ENCODE peak calls at places on chromosome 1, in six cellular contexts. One of them, this sample, is unnamed.

GRCh38 chr1:193310569-193310968 is 124.2 kb upstream of the B3GALT2 start:
- DNase-seq in AG09309: no peak
- DNase-seq in CD4-positive, alpha-beta T cell: no peak
- DNase-seq in psoas muscle: no peak
- DNase-seq in progenitor cell of endocrine pancreas: no peak
- DNase-seq in right lobe of liver: no peak
- DNase-seq in this sample: no peak

GRCh38 chr1:116825735-116826438 is 71.7 kb downstream of the CD2 start:
- DNase-seq in AG09309: no peak
- DNase-seq in CD4-positive, alpha-beta T cell: no peak
- DNase-seq in psoas muscle: no peak
- DNase-seq in progenitor cell of endocrine pancreas: no peak
- DNase-seq in right lobe of liver: no peak
- DNase-seq in this sample: no peak

GRCh38 chr1:119729044-119729443 is 17.3 kb downstream of the PHGDH start:
- DNase-seq in AG09309: no peak
- DNase-seq in CD4-positive, alpha-beta T cell: no peak
- DNase-seq in psoas muscle: no peak
- DNase-seq in progenitor cell of endocrine pancreas: no peak
- DNase-seq in right lobe of liver: peak
- DNase-seq in this sample: no peak

GRCh38 chr1:158067651-158068050 is 74.2 kb downstream of the KIRREL1 start:
- DNase-seq in AG09309: peak
- DNase-seq in CD4-positive, alpha-beta T cell: no peak
- DNase-seq in psoas muscle: peak
- DNase-seq in progenitor cell of endocrine pancreas: no peak
- DNase-seq in right lobe of liver: no peak
- DNase-seq in this sample: peak

GRCh38 chr1:53583021-53583902 is 124.1 kb downstream of the DMRTB1 start:
- DNase-seq in AG09309: peak
- DNase-seq in CD4-positive, alpha-beta T cell: no peak
- DNase-seq in psoas muscle: no peak
- DNase-seq in progenitor cell of endocrine pancreas: no peak
- DNase-seq in right lobe of liver: no peak
- DNase-seq in this sample: peak

GRCh38 chr1:21887796-21888195 is 49.3 kb downstream of the HSPG2 start:
- DNase-seq in AG09309: no peak
- DNase-seq in CD4-positive, alpha-beta T cell: no peak
- DNase-seq in psoas muscle: no peak
- DNase-seq in progenitor cell of endocrine pancreas: no peak
- DNase-seq in right lobe of liver: peak
- DNase-seq in this sample: no peak

GRCh38 chr1:226814751-226815496 is 55.5 kb upstream of the PSEN2 start:
- DNase-seq in AG09309: peak
- DNase-seq in CD4-positive, alpha-beta T cell: no peak
- DNase-seq in psoas muscle: peak
- DNase-seq in progenitor cell of endocrine pancreas: no peak
- DNase-seq in right lobe of liver: no peak
- DNase-seq in this sample: peak

GRCh38 chr1:110498270-110498669 is 20.7 kb downstream of the KCNA10 start:
- DNase-seq in AG09309: no peak
- DNase-seq in CD4-positive, alpha-beta T cell: no peak
- DNase-seq in psoas muscle: no peak
- DNase-seq in progenitor cell of endocrine pancreas: no peak
- DNase-seq in right lobe of liver: no peak
- DNase-seq in this sample: no peak

GRCh38 chr1:228158690-228159665 is 6.6 kb upstream of the IBA57 start:
- DNase-seq in AG09309: no peak
- DNase-seq in CD4-positive, alpha-beta T cell: no peak
- DNase-seq in psoas muscle: no peak
- DNase-seq in progenitor cell of endocrine pancreas: no peak
- DNase-seq in right lobe of liver: no peak
- DNase-seq in this sample: no peak

GRCh38 chr1:181134543-181135461 is 46.3 kb downstream of the IER5 start:
- DNase-seq in AG09309: no peak
- DNase-seq in CD4-positive, alpha-beta T cell: peak
- DNase-seq in psoas muscle: no peak
- DNase-seq in progenitor cell of endocrine pancreas: no peak
- DNase-seq in right lobe of liver: no peak
- DNase-seq in this sample: peak

DNA sequence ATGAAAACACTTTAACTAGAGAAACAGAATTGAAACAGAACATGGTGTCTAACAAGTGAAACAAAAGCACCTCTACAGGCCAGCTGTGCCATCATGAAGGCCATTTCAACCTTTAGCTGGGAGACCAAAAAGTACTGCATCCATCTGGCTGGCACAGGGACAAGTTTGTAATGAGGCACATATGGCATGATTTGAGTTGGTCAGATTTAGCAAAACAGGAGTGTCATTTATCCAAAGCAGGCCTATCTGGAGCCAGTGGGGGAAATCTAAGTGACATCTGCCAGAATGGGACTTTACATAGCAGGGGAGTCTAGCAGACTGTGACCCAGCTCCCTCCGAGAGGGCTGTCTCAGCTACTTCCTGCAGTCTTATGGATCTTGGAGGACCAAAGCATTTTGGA is 51.9 kb downstream of the DNTTIP2 start:
- DNase-seq in AG09309: no peak
- DNase-seq in CD4-positive, alpha-beta T cell: no peak
- DNase-seq in psoas muscle: no peak
- DNase-seq in progenitor cell of endocrine pancreas: no peak
- DNase-seq in right lobe of liver: no peak
- DNase-seq in this sample: peak
- TF ChIP-seq CTCF in AG09309: no peak
- TF ChIP-seq CTCF in CD4-positive, alpha-beta T cell: no peak
- TF ChIP-seq CTCF in psoas muscle: no peak
- TF ChIP-seq CTCF in progenitor cell of endocrine pancreas: no peak
- TF ChIP-seq CTCF in right lobe of liver: no peak
- TF ChIP-seq CTCF in this sample: no peak

GRCh38 chr1:173433927-173434326 is 43.2 kb upstream of the PRDX6 start:
- DNase-seq in AG09309: no peak
- DNase-seq in CD4-positive, alpha-beta T cell: no peak
- DNase-seq in psoas muscle: no peak
- DNase-seq in progenitor cell of endocrine pancreas: no peak
- DNase-seq in right lobe of liver: no peak
- DNase-seq in this sample: no peak
- TF ChIP-seq CTCF in AG09309: no peak
- TF ChIP-seq CTCF in CD4-positive, alpha-beta T cell: no peak
- TF ChIP-seq CTCF in psoas muscle: no peak
- TF ChIP-seq CTCF in progenitor cell of endocrine pancreas: no peak
- TF ChIP-seq CTCF in right lobe of liver: no peak
- TF ChIP-seq CTCF in this sample: no peak

DNA sequence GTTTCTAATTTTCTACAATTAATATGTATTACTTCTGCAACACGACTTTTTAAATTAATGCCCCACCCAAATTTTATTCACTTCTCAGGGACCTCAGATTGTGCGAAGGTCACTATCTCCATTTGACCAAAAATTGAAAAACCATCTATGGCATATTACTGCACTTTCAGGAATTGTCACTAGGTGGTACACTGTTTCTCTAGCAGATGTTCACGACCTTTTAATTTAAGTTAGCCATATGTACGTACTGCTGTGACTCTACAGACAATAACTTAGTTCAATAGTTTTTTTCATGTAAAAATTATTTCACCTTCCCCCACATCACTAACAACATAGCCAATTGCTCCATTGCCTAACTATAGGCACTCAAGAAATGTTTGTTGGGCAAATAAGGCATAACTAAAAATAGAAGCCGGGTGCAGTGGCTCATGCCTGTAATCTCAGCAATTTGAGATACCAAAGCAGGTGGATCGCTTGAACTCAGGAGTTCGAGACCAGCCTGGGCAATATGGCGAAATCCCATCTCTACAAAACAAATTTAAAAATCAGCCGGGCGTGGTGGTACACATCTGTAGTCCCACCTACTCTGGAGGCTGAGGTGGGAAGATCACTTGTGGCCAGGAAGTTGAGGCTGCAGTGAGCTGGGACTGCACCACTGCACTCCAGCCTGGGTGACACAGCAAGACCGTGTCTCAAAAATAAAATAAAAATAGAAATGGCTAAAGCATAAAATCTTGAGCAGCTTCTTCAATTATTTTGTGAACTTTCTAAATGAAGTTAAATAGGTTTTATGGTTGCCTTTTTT is 75.7 kb upstream of the PKN2 start:
- DNase-seq in AG09309: no peak
- DNase-seq in CD4-positive, alpha-beta T cell: no peak
- DNase-seq in psoas muscle: no peak
- DNase-seq in progenitor cell of endocrine pancreas: no peak
- DNase-seq in right lobe of liver: no peak
- DNase-seq in this sample: peak
- TF ChIP-seq CTCF in AG09309: peak
- TF ChIP-seq CTCF in CD4-positive, alpha-beta T cell: peak
- TF ChIP-seq CTCF in psoas muscle: no peak
- TF ChIP-seq CTCF in progenitor cell of endocrine pancreas: peak
- TF ChIP-seq CTCF in right lobe of liver: peak
- TF ChIP-seq CTCF in this sample: peak

DNA sequence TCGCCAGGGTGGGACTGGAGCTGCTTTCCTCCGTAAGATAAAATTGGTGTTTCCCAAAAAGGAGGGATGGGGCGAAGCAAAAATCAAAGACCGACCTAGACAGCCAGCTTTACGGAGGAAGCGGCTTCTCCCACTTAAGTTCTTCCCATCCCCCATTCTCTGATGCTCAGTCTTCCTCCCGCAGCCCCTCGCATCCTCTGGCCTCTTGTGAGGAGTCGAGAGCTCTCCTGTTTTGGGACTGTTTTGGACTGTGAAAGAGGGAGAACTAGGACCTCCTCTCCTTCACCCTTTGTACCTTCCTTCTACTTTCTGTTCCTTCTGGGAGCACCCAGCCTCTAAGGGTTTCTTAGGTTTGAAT is 633 bp downstream of the CTTNBP2NL start:
- DNase-seq in AG09309: no peak
- DNase-seq in CD4-positive, alpha-beta T cell: no peak
- DNase-seq in psoas muscle: no peak
- DNase-seq in progenitor cell of endocrine pancreas: no peak
- DNase-seq in right lobe of liver: no peak
- DNase-seq in this sample: no peak
- TF ChIP-seq CTCF in AG09309: no peak
- TF ChIP-seq CTCF in CD4-positive, alpha-beta T cell: no peak
- TF ChIP-seq CTCF in psoas muscle: no peak
- TF ChIP-seq CTCF in progenitor cell of endocrine pancreas: no peak
- TF ChIP-seq CTCF in right lobe of liver: no peak
- TF ChIP-seq CTCF in this sample: no peak

GRCh38 chr1:203645996-203646395 is 19.4 kb downstream of the ATP2B4 start:
- DNase-seq in AG09309: no peak
- DNase-seq in CD4-positive, alpha-beta T cell: no peak
- DNase-seq in psoas muscle: no peak
- DNase-seq in progenitor cell of endocrine pancreas: no peak
- DNase-seq in right lobe of liver: no peak
- DNase-seq in this sample: no peak

GRCh38 chr1:203652718-203653461 is 26.3 kb downstream of the ATP2B4 start:
- DNase-seq in AG09309: no peak
- DNase-seq in CD4-positive, alpha-beta T cell: no peak
- DNase-seq in psoas muscle: no peak
- DNase-seq in progenitor cell of endocrine pancreas: no peak
- DNase-seq in right lobe of liver: no peak
- DNase-seq in this sample: no peak

GRCh38 chr1:203649551-203650011 is 22.9 kb downstream of the ATP2B4 start:
- DNase-seq in AG09309: no peak
- DNase-seq in CD4-positive, alpha-beta T cell: peak
- DNase-seq in psoas muscle: no peak
- DNase-seq in progenitor cell of endocrine pancreas: no peak
- DNase-seq in right lobe of liver: no peak
- DNase-seq in this sample: no peak

GRCh38 chr1:203648281-203648680 is 21.6 kb downstream of the ATP2B4 start:
- DNase-seq in AG09309: no peak
- DNase-seq in CD4-positive, alpha-beta T cell: no peak
- DNase-seq in psoas muscle: no peak
- DNase-seq in progenitor cell of endocrine pancreas: no peak
- DNase-seq in right lobe of liver: no peak
- DNase-seq in this sample: no peak

GRCh38 chr1:203650012-203650836 is 23.6 kb downstream of the ATP2B4 start:
- DNase-seq in AG09309: no peak
- DNase-seq in CD4-positive, alpha-beta T cell: peak
- DNase-seq in psoas muscle: peak
- DNase-seq in progenitor cell of endocrine pancreas: peak
- DNase-seq in right lobe of liver: peak
- DNase-seq in this sample: no peak
- TF ChIP-seq CTCF in AG09309: no peak
- TF ChIP-seq CTCF in CD4-positive, alpha-beta T cell: no peak
- TF ChIP-seq CTCF in psoas muscle: no peak
- TF ChIP-seq CTCF in progenitor cell of endocrine pancreas: no peak
- TF ChIP-seq CTCF in right lobe of liver: no peak
- TF ChIP-seq CTCF in this sample: no peak

GRCh38 chr1:55582078-55582477 is 366.9 kb upstream of the USP24 start:
- DNase-seq in AG09309: no peak
- DNase-seq in CD4-positive, alpha-beta T cell: no peak
- DNase-seq in psoas muscle: no peak
- DNase-seq in progenitor cell of endocrine pancreas: no peak
- DNase-seq in right lobe of liver: no peak
- DNase-seq in this sample: no peak
- TF ChIP-seq CTCF in AG09309: no peak
- TF ChIP-seq CTCF in CD4-positive, alpha-beta T cell: no peak
- TF ChIP-seq CTCF in psoas muscle: no peak
- TF ChIP-seq CTCF in progenitor cell of endocrine pancreas: no peak
- TF ChIP-seq CTCF in right lobe of liver: no peak
- TF ChIP-seq CTCF in this sample: no peak

GRCh38 chr1:57124768-57125446 is 159.1 kb upstream of the C8B start:
- DNase-seq in AG09309: no peak
- DNase-seq in CD4-positive, alpha-beta T cell: no peak
- DNase-seq in psoas muscle: no peak
- DNase-seq in progenitor cell of endocrine pancreas: no peak
- DNase-seq in right lobe of liver: no peak
- DNase-seq in this sample: peak
- TF ChIP-seq CTCF in AG09309: no peak
- TF ChIP-seq CTCF in CD4-positive, alpha-beta T cell: no peak
- TF ChIP-seq CTCF in psoas muscle: peak
- TF ChIP-seq CTCF in progenitor cell of endocrine pancreas: no peak
- TF ChIP-seq CTCF in right lobe of liver: no peak
- TF ChIP-seq CTCF in this sample: peak

DNA sequence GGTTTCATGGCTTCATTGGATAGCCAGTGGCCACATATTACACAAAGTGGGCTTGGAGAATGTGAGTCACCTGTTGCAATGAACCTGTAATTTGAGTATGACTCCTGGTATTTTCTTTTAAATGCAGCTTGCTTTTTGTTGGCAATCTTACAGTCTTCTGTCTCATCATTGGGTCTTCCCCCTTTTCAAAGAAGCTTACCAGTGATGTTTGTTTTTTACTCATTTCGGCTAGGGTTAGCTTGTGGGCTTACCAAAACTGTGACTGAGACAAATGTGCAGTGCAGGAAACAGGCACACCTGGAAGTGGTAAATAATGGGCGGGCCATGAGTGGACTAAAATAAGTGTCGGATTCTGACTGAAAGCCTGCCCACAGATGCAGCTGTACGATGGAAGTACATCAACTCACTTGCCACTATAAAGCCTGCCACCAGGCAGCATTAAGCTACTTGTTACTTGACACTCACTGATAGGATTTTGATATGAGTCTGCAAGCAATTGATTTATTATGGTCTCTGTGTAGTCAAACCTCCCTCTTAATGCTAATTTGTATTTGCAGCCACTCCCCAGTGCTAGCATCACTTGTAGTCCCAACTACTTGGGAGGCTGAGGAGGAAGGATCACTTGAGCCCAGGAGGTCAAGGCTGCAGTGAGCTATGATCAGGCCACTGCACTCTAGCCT is 4.2 kb downstream of the HHAT start:
- DNase-seq in AG09309: no peak
- DNase-seq in CD4-positive, alpha-beta T cell: peak
- DNase-seq in psoas muscle: no peak
- DNase-seq in progenitor cell of endocrine pancreas: no peak
- DNase-seq in right lobe of liver: no peak
- DNase-seq in this sample: peak
- TF ChIP-seq CTCF in AG09309: no peak
- TF ChIP-seq CTCF in CD4-positive, alpha-beta T cell: no peak
- TF ChIP-seq CTCF in psoas muscle: no peak
- TF ChIP-seq CTCF in progenitor cell of endocrine pancreas: no peak
- TF ChIP-seq CTCF in right lobe of liver: no peak
- TF ChIP-seq CTCF in this sample: no peak

GRCh38 chr1:242435200-242435599 is 89.3 kb downstream of the PLD5 start:
- DNase-seq in AG09309: no peak
- DNase-seq in CD4-positive, alpha-beta T cell: no peak
- DNase-seq in psoas muscle: no peak
- DNase-seq in progenitor cell of endocrine pancreas: no peak
- DNase-seq in right lobe of liver: no peak
- DNase-seq in this sample: no peak
- TF ChIP-seq CTCF in AG09309: no peak
- TF ChIP-seq CTCF in CD4-positive, alpha-beta T cell: no peak
- TF ChIP-seq CTCF in psoas muscle: no peak
- TF ChIP-seq CTCF in progenitor cell of endocrine pancreas: no peak
- TF ChIP-seq CTCF in right lobe of liver: no peak
- TF ChIP-seq CTCF in this sample: no peak